ENCODE peak calls at places on chromosomes 4 and X, in ten cellular contexts. P is hepatocyte; A is GM04504; L is colonic mucosa; U is skeletal muscle cell; Q is NCI-H187 treated with DMSO at 0.1 percent for 48 hours; J is activated T-cell treated with anti-CD3 and anti-CD28 coated beads, Interleukin-2, amount 50 U/mL, for 1 hour; F is effector memory CD8-positive, alpha-beta T cell; W is NCI-H774; Z is stimulated activated CD8-positive, alpha-beta memory T cell treated with anti-CD3 and anti-CD28 coated beads, Interleukin-4, amount 100 ng/mL, for 4 hours. G is an unnamed sample.

GRCh38 chr4:123183308-123183707 is 213.3 kb upstream of the SPRY1 start:
- DNase-seq in Z (no peak), W (no peak), J (no peak), A (no peak), F (no peak), U (no peak), L (no peak), Q (no peak), P (no peak), G (no peak)

GRCh38 chrX:139702658-139703057 is 5.3 kb downstream of the MCF2 start:
- DNase-seq in J (no peak), A (no peak), Q (no peak), W (no peak), U (no peak), L (no peak), Z (no peak), F (no peak), P (no peak), G (no peak)

GRCh38 chrX:90040807-90041206 is 119.1 kb downstream of the TGIF2LX start:
- DNase-seq in L (no peak), U (no peak), P (no peak), Q (no peak), W (no peak), J (no peak), Z (no peak), F (no peak), A (no peak), G (no peak)

GRCh38 chrX:20620301-20620700 is 353.6 kb upstream of the RPS6KA3 start:
- DNase-seq in W (no peak), J (no peak), Q (no peak), P (no peak), U (peak), F (no peak), L (no peak), Z (no peak), A (peak), G (peak)

GRCh38 chr4:79923290-79923689 is 149.7 kb downstream of the ANTXR2 start:
- DNase-seq in Q (no peak), P (no peak), U (no peak), J (no peak), Z (no peak), A (no peak), L (no peak), F (no peak), W (no peak), G (no peak)

GRCh38 chr4:52425751-52426326 is 233.3 kb downstream of the USP46 start:
- DNase-seq in Z (no peak), P (no peak), A (no peak), L (no peak), W (peak), U (no peak), J (no peak), F (no peak), Q (no peak), G (no peak)

GRCh38 chr4:89069481-89069880 is 12.5 kb upstream of the FAM13A start:
- DNase-seq in P (no peak), J (no peak), W (no peak), Z (no peak), A (no peak), F (no peak), U (no peak), L (no peak), Q (no peak), G (no peak)

GRCh38 chr4:124079174-124079780 is 633.3 kb downstream of the ANKRD50 start:
- DNase-seq in P (no peak), U (no peak), Q (no peak), J (no peak), A (peak), Z (no peak), W (no peak), F (no peak), L (no peak), G (no peak)

GRCh38 chrX:154359362-154360154 is 14.9 kb downstream of the FLNA start:
- DNase-seq in L (no peak), W (no peak), Z (no peak), U (no peak), F (no peak), P (no peak), Q (no peak), J (no peak), A (no peak), G (no peak)

GRCh38 chrX:108437789-108438623 is at the start of gene COL4A6:
- DNase-seq in U (no peak), P (peak), W (no peak), Q (no peak), F (no peak), L (no peak), J (no peak), A (no peak), Z (no peak), G (peak)

GRCh38 chr4:92969650-92970370 is 666.0 kb downstream of the GRID2 start:
- DNase-seq in U (peak), P (peak), Z (no peak), W (no peak), Q (no peak), J (no peak), A (peak), L (no peak), F (no peak), G (peak)

GRCh38 chr4:26238426-26238781 is 82.4 kb upstream of the RBPJ start:
- DNase-seq in F (no peak), A (no peak), J (no peak), P (peak), U (no peak), L (peak), Z (no peak), W (peak), Q (no peak), G (no peak)

GRCh38 chr4:40190880-40191815 is 5.7 kb upstream of the RHOH start:
- DNase-seq in L (peak), A (no peak), U (no peak), P (peak), F (no peak), Q (no peak), Z (no peak), W (peak), J (no peak), G (no peak)

GRCh38 chrX:129843209-129843458 is 552 bp downstream of the ZDHHC9 start:
- DNase-seq in L (no peak), W (no peak), Z (no peak), A (no peak), U (no peak), J (no peak), P (peak), F (no peak), Q (no peak), G (no peak)

GRCh38 chr4:89904524-89904923 is 9.9 kb downstream of the MMRN1 start:
- DNase-seq in L (no peak), Z (no peak), Q (peak), F (no peak), J (no peak), W (no peak), A (no peak), P (no peak), U (no peak), G (no peak)

GRCh38 chrX:110346681-110347080 is 12.0 kb upstream of the RTL9 start:
- DNase-seq in P (no peak), A (no peak), F (no peak), J (no peak), Z (no peak), W (no peak), L (no peak), U (no peak), Q (no peak), G (no peak)

GRCh38 chr4:1767770-1768366 is 25.2 kb upstream of the FGFR3 start:
- DNase-seq in U (no peak), P (peak), F (no peak), A (no peak), J (peak), Z (no peak), Q (no peak), L (peak), W (no peak), G (no peak)

GRCh38 chrX:63809158-63809557 is 24.1 kb upstream of the ARHGEF9 start:
- DNase-seq in W (no peak), Z (no peak), U (no peak), L (no peak), P (no peak), Q (no peak), F (no peak), J (no peak), A (no peak), G (no peak)

GRCh38 chr4:130722370-130722769 is 1626.4 kb downstream of the C4orf33 start:
- DNase-seq in W (no peak), F (no peak), Q (no peak), U (no peak), Z (no peak), J (no peak), P (peak), A (no peak), L (no peak), G (peak)

GRCh38 chrX:22629105-22629725 is 356.5 kb downstream of the CBLL2 start:
- DNase-seq in F (no peak), A (no peak), Z (no peak), L (no peak), P (no peak), W (no peak), Q (no peak), U (peak), J (no peak), G (peak)

GRCh38 chr4:92497141-92497540 is 193.4 kb downstream of the GRID2 start:
- DNase-seq in A (no peak), F (no peak), P (no peak), Z (no peak), Q (no peak), L (no peak), U (no peak), J (no peak), W (no peak), G (no peak)

GRCh38 chr4:168551211-168551610 is 54.4 kb downstream of the PALLD start:
- DNase-seq in F (no peak), Q (no peak), U (peak), Z (no peak), P (no peak), A (peak), W (no peak), L (no peak), J (no peak), G (peak)

GRCh38 chr4:2041234-2042130 is 17.6 kb upstream of the NAT8L start:
- DNase-seq in F (peak), W (peak), J (peak), Z (peak), P (peak), U (peak), A (peak), L (peak), Q (no peak), G (peak)

GRCh38 chr4:62548108-62548524 is 1348.0 kb downstream of the ADGRL3 start:
- DNase-seq in A (no peak), J (no peak), Z (no peak), F (no peak), U (peak), L (no peak), W (no peak), Q (no peak), P (no peak), G (no peak)

GRCh38 chr4:105895609-105896460 is 564 bp downstream of the NPNT start:
- DNase-seq in J (no peak), U (no peak), P (peak), F (no peak), W (peak), A (no peak), L (peak), Z (no peak), Q (no peak), G (peak)